ENCODE peak calls at places on chromosomes 4 and X, in seven cellular contexts. Y, U, L, M, P, W and F are unnamed samples.

GRCh38 chr4:154836513-154836912 is 55.4 kb downstream of the RBM46 start:
- DNase-seq in L (no peak), W (no peak), U (no peak), P (no peak), Y (no peak), M (no peak), F (no peak)

GRCh38 chr4:132001542-132001941 is 1147.6 kb upstream of the PCDH10 start:
- DNase-seq in M (no peak), W (peak; percentile 1), U (no peak), L (no peak), P (no peak), Y (no peak), F (no peak)

GRCh38 chrX:42832764-42833549 is 55.0 kb upstream of the PPP1R2C start:
- DNase-seq in P (no peak), M (no peak), W (no peak), U (no peak), L (no peak), Y (no peak), F (no peak)

GRCh38 chr4:158845166-158846041 is 76.6 kb downstream of the FNIP2 start:
- DNase-seq in M (no peak), U (no peak), Y (no peak), W (no peak), L (no peak), P (no peak), F (no peak)

GRCh38 chr4:7911044-7911578 is 28.6 kb downstream of the AFAP1 start:
- DNase-seq in W (peak; percentile 96), L (no peak), M (no peak), U (no peak), Y (peak; percentile 67), P (no peak), F (peak; percentile 95)

GRCh38 chrX:2397648-2398340 is 103.0 kb downstream of the DHRSX start:
- DNase-seq in U (no peak), Y (no peak), M (no peak), W (peak; percentile 68), L (no peak), P (no peak), F (peak; percentile 17)

GRCh38 chr4:92199135-92199534 is 104.6 kb upstream of the GRID2 start:
- DNase-seq in L (no peak), U (no peak), W (no peak), M (no peak), Y (no peak), P (no peak), F (no peak)

GRCh38 chr4:48943387-48943786 is 36.8 kb upstream of the OCIAD2 start:
- DNase-seq in P (no peak), L (no peak), M (no peak), W (no peak), U (no peak), Y (no peak), F (no peak)

GRCh38 chrX:31199770-31200114 is 127.9 kb upstream of the FTHL17 start:
- DNase-seq in P (no peak), U (no peak), Y (no peak), L (no peak), W (no peak), M (no peak), F (no peak)

GRCh38 chr4:61555789-61556188 is 355.7 kb downstream of the ADGRL3 start:
- DNase-seq in P (no peak), L (no peak), U (no peak), M (no peak), W (no peak), Y (no peak), F (no peak)